ENCODE peak calls at places on chromosomes 3 and 15, in seven cellular contexts. R is heart right ventricle; Q is adrenal gland; C is hepatic stellate cell; Z is NCI-H526; T is stimulated activated CD4-positive, alpha-beta T cell treated with anti-CD3 and anti-CD28 coated beads, Interleukin-12 subunit alpha, Interleukin-12 subunit beta, amount 100 ng/mL, for 4 hours; V is sigmoid colon. E is an unnamed sample.
A peak's percentile ranks its signal among the peaks of the same experiment; 100 is the strongest.

GRCh38 chr3:62368705-62369475 is 4.5 kb downstream of the FEZF2 start:
- DNase-seq in Q (no peak), Z (peak; percentile 19), R (no peak), T (no peak), C (no peak), V (no peak), E (no peak)

GRCh38 chr15:34812369-34812768 is 17.0 kb upstream of the ACTC1 start:
- DNase-seq in Z (no peak), V (no peak), Q (no peak), R (no peak), T (no peak), C (no peak), E (no peak)

GRCh38 chr3:58150800-58151199 is 60.0 kb downstream of the DNASE1L3 start:
- DNase-seq in V (no peak), T (no peak), Q (no peak), Z (no peak), R (no peak), C (no peak), E (no peak)

GRCh38 chr3:185912929-185913901 is 24.6 kb downstream of the TRA2B start:
- DNase-seq in T (no peak), R (no peak), Z (no peak), C (no peak), V (no peak), Q (no peak), E (no peak)

GRCh38 chr3:171184372-171184771 is 157.9 kb upstream of the SLC2A2 start:
- DNase-seq in Z (no peak), C (no peak), Q (no peak), T (no peak), V (no peak), R (no peak), E (no peak)

GRCh38 chr3:126338796-126339241 is 18.4 kb downstream of the KLF15 start:
- DNase-seq in Q (no peak), R (no peak), C (no peak), Z (no peak), T (no peak), V (peak; percentile 69), E (peak; percentile 69)

GRCh38 chr3:19881036-19881435 is 53.0 kb downstream of the EFHB start:
- DNase-seq in Z (no peak), T (no peak), V (no peak), R (no peak), Q (no peak), C (no peak), E (no peak)

GRCh38 chr3:38029400-38030125 is at the start of gene PLCD1:
- DNase-seq in V (peak; percentile 90), C (peak; percentile 90), Z (peak; percentile 40), Q (peak; percentile 69), R (peak; percentile 86), T (peak; percentile 25), E (peak; percentile 94)

GRCh38 chr3:107598926-107599754 is 76.4 kb downstream of the BBX start:
- DNase-seq in R (peak; percentile 23), V (peak; percentile 70), Q (peak; percentile 23), C (peak; percentile 19), Z (no peak), T (peak; percentile 25), E (no peak)